ENCODE peak calls at places on chromosomes 12 and 14, in eight cellular contexts. One of them, this sample, is unnamed.
A peak's percentile ranks its signal among the peaks of the same experiment; 100 is the strongest.

GRCh38 chr12:90999946-91000345 is 4.8 kb downstream of the EPYC start:
- DNase-seq in WERI-Rb-1: no peak
- DNase-seq in M059J: peak; percentile 27
- DNase-seq in cardiac fibroblast: peak; percentile 11
- DNase-seq in astrocyte: peak; percentile 60
- DNase-seq in stimulated activated CD4-positive, alpha-beta T cell treated with anti-CD3 and anti-CD28 coated beads, Interleukin-15, amount 100 ng/mL, for 24 hours: no peak
- DNase-seq in activated gamma-delta T cell treated with Interleukin-2 at 50 U/mL for 16 hours: no peak
- DNase-seq in HT1080: no peak
- DNase-seq in this sample: peak; percentile 25

GRCh38 chr12:108386704-108387360 is 47.7 kb upstream of the CMKLR1 start:
- DNase-seq in M059J: no peak
- DNase-seq in cardiac fibroblast: no peak
- DNase-seq in HT1080: no peak
- DNase-seq in astrocyte: no peak
- DNase-seq in WERI-Rb-1: no peak
- DNase-seq in stimulated activated CD4-positive, alpha-beta T cell treated with anti-CD3 and anti-CD28 coated beads, Interleukin-15, amount 100 ng/mL, for 24 hours: no peak
- DNase-seq in activated gamma-delta T cell treated with Interleukin-2 at 50 U/mL for 16 hours: no peak
- DNase-seq in this sample: no peak

GRCh38 chr14:96625436-96625945 is 123.3 kb downstream of the PAPOLA start:
- DNase-seq in activated gamma-delta T cell treated with Interleukin-2 at 50 U/mL for 16 hours: no peak
- DNase-seq in cardiac fibroblast: no peak
- DNase-seq in astrocyte: no peak
- DNase-seq in stimulated activated CD4-positive, alpha-beta T cell treated with anti-CD3 and anti-CD28 coated beads, Interleukin-15, amount 100 ng/mL, for 24 hours: no peak
- DNase-seq in M059J: no peak
- DNase-seq in HT1080: no peak
- DNase-seq in WERI-Rb-1: no peak
- DNase-seq in this sample: no peak

GRCh38 chr12:67415473-67415872 is 146.3 kb downstream of the CAND1 start:
- DNase-seq in cardiac fibroblast: peak; percentile 67
- DNase-seq in HT1080: peak; percentile 20
- DNase-seq in WERI-Rb-1: peak; percentile 39
- DNase-seq in M059J: peak; percentile 58
- DNase-seq in astrocyte: peak; percentile 27
- DNase-seq in activated gamma-delta T cell treated with Interleukin-2 at 50 U/mL for 16 hours: no peak
- DNase-seq in stimulated activated CD4-positive, alpha-beta T cell treated with anti-CD3 and anti-CD28 coated beads, Interleukin-15, amount 100 ng/mL, for 24 hours: no peak
- DNase-seq in this sample: peak; percentile 41

GRCh38 chr12:111122458-111122878 is 202.1 kb upstream of the MYL2 start:
- DNase-seq in WERI-Rb-1: no peak
- DNase-seq in astrocyte: no peak
- DNase-seq in stimulated activated CD4-positive, alpha-beta T cell treated with anti-CD3 and anti-CD28 coated beads, Interleukin-15, amount 100 ng/mL, for 24 hours: no peak
- DNase-seq in cardiac fibroblast: no peak
- DNase-seq in M059J: no peak
- DNase-seq in HT1080: no peak
- DNase-seq in activated gamma-delta T cell treated with Interleukin-2 at 50 U/mL for 16 hours: no peak
- DNase-seq in this sample: no peak

GRCh38 chr12:92745874-92746553 is 43.2 kb downstream of the PLEKHG7 start:
- DNase-seq in astrocyte: peak; percentile 97
- DNase-seq in cardiac fibroblast: peak; percentile 95
- DNase-seq in WERI-Rb-1: no peak
- DNase-seq in M059J: peak; percentile 94
- DNase-seq in HT1080: peak; percentile 98
- DNase-seq in stimulated activated CD4-positive, alpha-beta T cell treated with anti-CD3 and anti-CD28 coated beads, Interleukin-15, amount 100 ng/mL, for 24 hours: no peak
- DNase-seq in activated gamma-delta T cell treated with Interleukin-2 at 50 U/mL for 16 hours: no peak
- DNase-seq in this sample: peak; percentile 96

GRCh38 chr12:77751939-77752338 is 78.8 kb upstream of the NAV3 start:
- DNase-seq in HT1080: peak; percentile 8
- DNase-seq in M059J: peak; percentile 64
- DNase-seq in astrocyte: peak; percentile 70
- DNase-seq in cardiac fibroblast: peak; percentile 18
- DNase-seq in stimulated activated CD4-positive, alpha-beta T cell treated with anti-CD3 and anti-CD28 coated beads, Interleukin-15, amount 100 ng/mL, for 24 hours: no peak
- DNase-seq in WERI-Rb-1: no peak
- DNase-seq in activated gamma-delta T cell treated with Interleukin-2 at 50 U/mL for 16 hours: no peak
- DNase-seq in this sample: peak; percentile 74

GRCh38 chr12:49022558-49023178 is 4.1 kb upstream of the PRKAG1 start:
- DNase-seq in WERI-Rb-1: no peak
- DNase-seq in HT1080: no peak
- DNase-seq in stimulated activated CD4-positive, alpha-beta T cell treated with anti-CD3 and anti-CD28 coated beads, Interleukin-15, amount 100 ng/mL, for 24 hours: no peak
- DNase-seq in M059J: no peak
- DNase-seq in activated gamma-delta T cell treated with Interleukin-2 at 50 U/mL for 16 hours: no peak
- DNase-seq in cardiac fibroblast: no peak
- DNase-seq in astrocyte: no peak
- DNase-seq in this sample: no peak

GRCh38 chr12:102757154-102757873 is 159.7 kb downstream of the PAH start:
- DNase-seq in M059J: no peak
- DNase-seq in WERI-Rb-1: no peak
- DNase-seq in HT1080: no peak
- DNase-seq in astrocyte: no peak
- DNase-seq in stimulated activated CD4-positive, alpha-beta T cell treated with anti-CD3 and anti-CD28 coated beads, Interleukin-15, amount 100 ng/mL, for 24 hours: no peak
- DNase-seq in cardiac fibroblast: no peak
- DNase-seq in activated gamma-delta T cell treated with Interleukin-2 at 50 U/mL for 16 hours: no peak
- DNase-seq in this sample: no peak

GRCh38 chr12:105980048-105980447 is 158.7 kb downstream of the NUAK1 start:
- DNase-seq in M059J: no peak
- DNase-seq in astrocyte: no peak
- DNase-seq in HT1080: no peak
- DNase-seq in stimulated activated CD4-positive, alpha-beta T cell treated with anti-CD3 and anti-CD28 coated beads, Interleukin-15, amount 100 ng/mL, for 24 hours: no peak
- DNase-seq in WERI-Rb-1: no peak
- DNase-seq in cardiac fibroblast: no peak
- DNase-seq in activated gamma-delta T cell treated with Interleukin-2 at 50 U/mL for 16 hours: no peak
- DNase-seq in this sample: no peak

GRCh38 chr14:57287745-57288144 is 19.0 kb downstream of the AP5M1 start:
- DNase-seq in cardiac fibroblast: no peak
- DNase-seq in stimulated activated CD4-positive, alpha-beta T cell treated with anti-CD3 and anti-CD28 coated beads, Interleukin-15, amount 100 ng/mL, for 24 hours: no peak
- DNase-seq in WERI-Rb-1: no peak
- DNase-seq in M059J: no peak
- DNase-seq in HT1080: no peak
- DNase-seq in astrocyte: no peak
- DNase-seq in activated gamma-delta T cell treated with Interleukin-2 at 50 U/mL for 16 hours: no peak
- DNase-seq in this sample: no peak

GRCh38 chr12:127555071-127555470 is 711.9 kb upstream of the TMEM132C start:
- DNase-seq in cardiac fibroblast: no peak
- DNase-seq in stimulated activated CD4-positive, alpha-beta T cell treated with anti-CD3 and anti-CD28 coated beads, Interleukin-15, amount 100 ng/mL, for 24 hours: no peak
- DNase-seq in HT1080: no peak
- DNase-seq in WERI-Rb-1: no peak
- DNase-seq in astrocyte: no peak
- DNase-seq in M059J: no peak
- DNase-seq in activated gamma-delta T cell treated with Interleukin-2 at 50 U/mL for 16 hours: no peak
- DNase-seq in this sample: no peak

GRCh38 chr12:57487055-57487596 is 742 bp upstream of the MARS1 start:
- DNase-seq in astrocyte: no peak
- DNase-seq in WERI-Rb-1: peak; percentile 80
- DNase-seq in HT1080: no peak
- DNase-seq in activated gamma-delta T cell treated with Interleukin-2 at 50 U/mL for 16 hours: no peak
- DNase-seq in cardiac fibroblast: no peak
- DNase-seq in stimulated activated CD4-positive, alpha-beta T cell treated with anti-CD3 and anti-CD28 coated beads, Interleukin-15, amount 100 ng/mL, for 24 hours: no peak
- DNase-seq in M059J: no peak
- DNase-seq in this sample: no peak

GRCh38 chr14:65631040-65631439 is 218.5 kb downstream of the FUT8 start:
- DNase-seq in M059J: no peak
- DNase-seq in activated gamma-delta T cell treated with Interleukin-2 at 50 U/mL for 16 hours: no peak
- DNase-seq in stimulated activated CD4-positive, alpha-beta T cell treated with anti-CD3 and anti-CD28 coated beads, Interleukin-15, amount 100 ng/mL, for 24 hours: no peak
- DNase-seq in HT1080: no peak
- DNase-seq in WERI-Rb-1: no peak
- DNase-seq in cardiac fibroblast: no peak
- DNase-seq in astrocyte: no peak
- DNase-seq in this sample: no peak

GRCh38 chr12:130665753-130666152 is 50.3 kb downstream of the RIMBP2 start:
- DNase-seq in activated gamma-delta T cell treated with Interleukin-2 at 50 U/mL for 16 hours: no peak
- DNase-seq in cardiac fibroblast: no peak
- DNase-seq in stimulated activated CD4-positive, alpha-beta T cell treated with anti-CD3 and anti-CD28 coated beads, Interleukin-15, amount 100 ng/mL, for 24 hours: no peak
- DNase-seq in M059J: no peak
- DNase-seq in WERI-Rb-1: no peak
- DNase-seq in astrocyte: no peak
- DNase-seq in HT1080: no peak
- DNase-seq in this sample: no peak

GRCh38 chr12:98345308-98345876 is 170.0 kb upstream of the TMPO start:
- DNase-seq in cardiac fibroblast: no peak
- DNase-seq in WERI-Rb-1: no peak
- DNase-seq in activated gamma-delta T cell treated with Interleukin-2 at 50 U/mL for 16 hours: no peak
- DNase-seq in M059J: no peak
- DNase-seq in stimulated activated CD4-positive, alpha-beta T cell treated with anti-CD3 and anti-CD28 coated beads, Interleukin-15, amount 100 ng/mL, for 24 hours: no peak
- DNase-seq in HT1080: no peak
- DNase-seq in astrocyte: no peak
- DNase-seq in this sample: no peak

GRCh38 chr14:22282429-22282828 is 306.6 kb downstream of the DAD1 start:
- DNase-seq in HT1080: no peak
- DNase-seq in astrocyte: no peak
- DNase-seq in stimulated activated CD4-positive, alpha-beta T cell treated with anti-CD3 and anti-CD28 coated beads, Interleukin-15, amount 100 ng/mL, for 24 hours: no peak
- DNase-seq in M059J: no peak
- DNase-seq in activated gamma-delta T cell treated with Interleukin-2 at 50 U/mL for 16 hours: no peak
- DNase-seq in cardiac fibroblast: no peak
- DNase-seq in WERI-Rb-1: no peak
- DNase-seq in this sample: no peak

GRCh38 chr12:89976866-89977265 is 268.2 kb upstream of the ATP2B1 start:
- DNase-seq in activated gamma-delta T cell treated with Interleukin-2 at 50 U/mL for 16 hours: no peak
- DNase-seq in WERI-Rb-1: no peak
- DNase-seq in cardiac fibroblast: no peak
- DNase-seq in M059J: no peak
- DNase-seq in astrocyte: no peak
- DNase-seq in HT1080: no peak
- DNase-seq in stimulated activated CD4-positive, alpha-beta T cell treated with anti-CD3 and anti-CD28 coated beads, Interleukin-15, amount 100 ng/mL, for 24 hours: no peak
- DNase-seq in this sample: no peak

GRCh38 chr14:41549821-41550597 is 56.7 kb upstream of the LRFN5 start:
- DNase-seq in cardiac fibroblast: peak; percentile 40
- DNase-seq in activated gamma-delta T cell treated with Interleukin-2 at 50 U/mL for 16 hours: no peak
- DNase-seq in HT1080: peak; percentile 88
- DNase-seq in astrocyte: peak; percentile 47
- DNase-seq in M059J: peak; percentile 13
- DNase-seq in WERI-Rb-1: no peak
- DNase-seq in stimulated activated CD4-positive, alpha-beta T cell treated with anti-CD3 and anti-CD28 coated beads, Interleukin-15, amount 100 ng/mL, for 24 hours: no peak
- DNase-seq in this sample: peak; percentile 62

GRCh38 chr14:21263284-21264024 is 5.8 kb downstream of the HNRNPC start:
- DNase-seq in stimulated activated CD4-positive, alpha-beta T cell treated with anti-CD3 and anti-CD28 coated beads, Interleukin-15, amount 100 ng/mL, for 24 hours: no peak
- DNase-seq in activated gamma-delta T cell treated with Interleukin-2 at 50 U/mL for 16 hours: no peak
- DNase-seq in astrocyte: peak; percentile 72
- DNase-seq in M059J: peak; percentile 31
- DNase-seq in WERI-Rb-1: no peak
- DNase-seq in HT1080: no peak
- DNase-seq in cardiac fibroblast: no peak
- DNase-seq in this sample: no peak

GRCh38 chr14:104891121-104891551 is 26.1 kb downstream of the CEP170B start:
- DNase-seq in HT1080: no peak
- DNase-seq in M059J: no peak
- DNase-seq in cardiac fibroblast: no peak
- DNase-seq in stimulated activated CD4-positive, alpha-beta T cell treated with anti-CD3 and anti-CD28 coated beads, Interleukin-15, amount 100 ng/mL, for 24 hours: peak; percentile 1
- DNase-seq in astrocyte: no peak
- DNase-seq in activated gamma-delta T cell treated with Interleukin-2 at 50 U/mL for 16 hours: no peak
- DNase-seq in WERI-Rb-1: no peak
- DNase-seq in this sample: no peak

GRCh38 chr14:100680439-100681051 is 46.1 kb upstream of the DLK1 start:
- DNase-seq in activated gamma-delta T cell treated with Interleukin-2 at 50 U/mL for 16 hours: no peak
- DNase-seq in astrocyte: no peak
- DNase-seq in cardiac fibroblast: no peak
- DNase-seq in HT1080: no peak
- DNase-seq in stimulated activated CD4-positive, alpha-beta T cell treated with anti-CD3 and anti-CD28 coated beads, Interleukin-15, amount 100 ng/mL, for 24 hours: no peak
- DNase-seq in M059J: peak; percentile 89
- DNase-seq in WERI-Rb-1: no peak
- DNase-seq in this sample: no peak

GRCh38 chr12:3222935-3223334 is 145.8 kb downstream of the TSPAN9 start:
- DNase-seq in HT1080: no peak
- DNase-seq in activated gamma-delta T cell treated with Interleukin-2 at 50 U/mL for 16 hours: no peak
- DNase-seq in M059J: no peak
- DNase-seq in astrocyte: peak; percentile 30
- DNase-seq in WERI-Rb-1: no peak
- DNase-seq in stimulated activated CD4-positive, alpha-beta T cell treated with anti-CD3 and anti-CD28 coated beads, Interleukin-15, amount 100 ng/mL, for 24 hours: no peak
- DNase-seq in cardiac fibroblast: no peak
- DNase-seq in this sample: no peak

GRCh38 chr14:105091335-105092123 is 26.3 kb upstream of the GPR132 start:
- DNase-seq in cardiac fibroblast: no peak
- DNase-seq in HT1080: peak; percentile 47
- DNase-seq in M059J: peak; percentile 90
- DNase-seq in astrocyte: no peak
- DNase-seq in activated gamma-delta T cell treated with Interleukin-2 at 50 U/mL for 16 hours: no peak
- DNase-seq in WERI-Rb-1: no peak
- DNase-seq in stimulated activated CD4-positive, alpha-beta T cell treated with anti-CD3 and anti-CD28 coated beads, Interleukin-15, amount 100 ng/mL, for 24 hours: no peak
- DNase-seq in this sample: no peak

GRCh38 chr12:77754086-77754485 is 76.6 kb upstream of the NAV3 start:
- DNase-seq in M059J: no peak
- DNase-seq in astrocyte: no peak
- DNase-seq in activated gamma-delta T cell treated with Interleukin-2 at 50 U/mL for 16 hours: no peak
- DNase-seq in cardiac fibroblast: no peak
- DNase-seq in WERI-Rb-1: peak; percentile 33
- DNase-seq in HT1080: no peak
- DNase-seq in stimulated activated CD4-positive, alpha-beta T cell treated with anti-CD3 and anti-CD28 coated beads, Interleukin-15, amount 100 ng/mL, for 24 hours: no peak
- DNase-seq in this sample: no peak

GRCh38 chr12:3885179-3886094 is 12.2 kb upstream of the PARP11 start:
- DNase-seq in M059J: peak; percentile 37
- DNase-seq in astrocyte: peak; percentile 6
- DNase-seq in activated gamma-delta T cell treated with Interleukin-2 at 50 U/mL for 16 hours: peak; percentile 40
- DNase-seq in WERI-Rb-1: no peak
- DNase-seq in cardiac fibroblast: peak; percentile 72
- DNase-seq in HT1080: peak; percentile 48
- DNase-seq in stimulated activated CD4-positive, alpha-beta T cell treated with anti-CD3 and anti-CD28 coated beads, Interleukin-15, amount 100 ng/mL, for 24 hours: peak; percentile 35
- DNase-seq in this sample: peak; percentile 72

GRCh38 chr14:78933948-78934524 is 763.9 kb downstream of the NRXN3 start:
- DNase-seq in activated gamma-delta T cell treated with Interleukin-2 at 50 U/mL for 16 hours: no peak
- DNase-seq in astrocyte: peak; percentile 14
- DNase-seq in cardiac fibroblast: peak; percentile 62
- DNase-seq in HT1080: peak; percentile 62
- DNase-seq in M059J: peak; percentile 26
- DNase-seq in WERI-Rb-1: no peak
- DNase-seq in stimulated activated CD4-positive, alpha-beta T cell treated with anti-CD3 and anti-CD28 coated beads, Interleukin-15, amount 100 ng/mL, for 24 hours: no peak
- DNase-seq in this sample: peak; percentile 63

GRCh38 chr12:123479442-123480180 is 21.7 kb downstream of the SNRNP35 start:
- DNase-seq in astrocyte: no peak
- DNase-seq in activated gamma-delta T cell treated with Interleukin-2 at 50 U/mL for 16 hours: no peak
- DNase-seq in HT1080: no peak
- DNase-seq in WERI-Rb-1: no peak
- DNase-seq in M059J: no peak
- DNase-seq in cardiac fibroblast: no peak
- DNase-seq in stimulated activated CD4-positive, alpha-beta T cell treated with anti-CD3 and anti-CD28 coated beads, Interleukin-15, amount 100 ng/mL, for 24 hours: no peak
- DNase-seq in this sample: no peak

GRCh38 chr14:35965425-35965824 is 139.3 kb downstream of the BRMS1L start:
- DNase-seq in activated gamma-delta T cell treated with Interleukin-2 at 50 U/mL for 16 hours: no peak
- DNase-seq in cardiac fibroblast: no peak
- DNase-seq in stimulated activated CD4-positive, alpha-beta T cell treated with anti-CD3 and anti-CD28 coated beads, Interleukin-15, amount 100 ng/mL, for 24 hours: no peak
- DNase-seq in HT1080: no peak
- DNase-seq in WERI-Rb-1: no peak
- DNase-seq in M059J: no peak
- DNase-seq in astrocyte: no peak
- DNase-seq in this sample: no peak

GRCh38 chr12:51246254-51246853 is 7.7 kb downstream of the DAZAP2 start:
- DNase-seq in stimulated activated CD4-positive, alpha-beta T cell treated with anti-CD3 and anti-CD28 coated beads, Interleukin-15, amount 100 ng/mL, for 24 hours: peak; percentile 50
- DNase-seq in cardiac fibroblast: peak; percentile 61
- DNase-seq in WERI-Rb-1: peak; percentile 24
- DNase-seq in activated gamma-delta T cell treated with Interleukin-2 at 50 U/mL for 16 hours: peak; percentile 20
- DNase-seq in HT1080: peak; percentile 88
- DNase-seq in astrocyte: peak; percentile 53
- DNase-seq in M059J: peak; percentile 29
- DNase-seq in this sample: peak; percentile 85

GRCh38 chr12:129607293-129607692 is 296.5 kb downstream of the TMEM132D start:
- DNase-seq in M059J: peak; percentile 33
- DNase-seq in astrocyte: peak; percentile 91
- DNase-seq in activated gamma-delta T cell treated with Interleukin-2 at 50 U/mL for 16 hours: no peak
- DNase-seq in WERI-Rb-1: no peak
- DNase-seq in stimulated activated CD4-positive, alpha-beta T cell treated with anti-CD3 and anti-CD28 coated beads, Interleukin-15, amount 100 ng/mL, for 24 hours: no peak
- DNase-seq in HT1080: peak; percentile 98
- DNase-seq in cardiac fibroblast: no peak
- DNase-seq in this sample: peak; percentile 4

GRCh38 chr14:105748204-105748578 is 221.8 kb downstream of the TMEM121 start:
- DNase-seq in M059J: peak; percentile 51
- DNase-seq in stimulated activated CD4-positive, alpha-beta T cell treated with anti-CD3 and anti-CD28 coated beads, Interleukin-15, amount 100 ng/mL, for 24 hours: no peak
- DNase-seq in astrocyte: no peak
- DNase-seq in activated gamma-delta T cell treated with Interleukin-2 at 50 U/mL for 16 hours: no peak
- DNase-seq in cardiac fibroblast: peak; percentile 4
- DNase-seq in HT1080: peak; percentile 53
- DNase-seq in WERI-Rb-1: no peak
- DNase-seq in this sample: no peak

GRCh38 chr14:22579881-22580280 is 9.1 kb downstream of the DAD1 start:
- DNase-seq in cardiac fibroblast: no peak
- DNase-seq in HT1080: no peak
- DNase-seq in M059J: no peak
- DNase-seq in astrocyte: no peak
- DNase-seq in stimulated activated CD4-positive, alpha-beta T cell treated with anti-CD3 and anti-CD28 coated beads, Interleukin-15, amount 100 ng/mL, for 24 hours: no peak
- DNase-seq in activated gamma-delta T cell treated with Interleukin-2 at 50 U/mL for 16 hours: no peak
- DNase-seq in WERI-Rb-1: no peak
- DNase-seq in this sample: no peak

GRCh38 chr14:101371691-101372493 is 189.4 kb upstream of the DIO3 start:
- DNase-seq in M059J: no peak
- DNase-seq in WERI-Rb-1: no peak
- DNase-seq in HT1080: no peak
- DNase-seq in cardiac fibroblast: no peak
- DNase-seq in stimulated activated CD4-positive, alpha-beta T cell treated with anti-CD3 and anti-CD28 coated beads, Interleukin-15, amount 100 ng/mL, for 24 hours: no peak
- DNase-seq in activated gamma-delta T cell treated with Interleukin-2 at 50 U/mL for 16 hours: no peak
- DNase-seq in astrocyte: no peak
- DNase-seq in this sample: no peak